ENCODE peak calls at places on chromosome 5, in four cellular contexts. V, Q, A and I are unnamed samples.

GRCh38 chr5:133289686-133290367 is 238.0 kb downstream of the HSPA4 start:
- DNase-seq in V (no peak), A (no peak), Q (no peak), I (no peak)

GRCh38 chr5:96350678-96351077 is 82.4 kb downstream of the PCSK1 start:
- DNase-seq in V (no peak), A (no peak), Q (no peak), I (no peak)

GRCh38 chr5:108311682-108312081 is 70.2 kb downstream of the FBXL17 start:
- DNase-seq in V (no peak), A (no peak), Q (no peak), I (no peak)

GRCh38 chr5:111776903-111777302 is 19.9 kb upstream of the NREP start:
- DNase-seq in Q (no peak), A (no peak), V (no peak), I (no peak)

GRCh38 chr5:132283423-132284043 is 10.7 kb upstream of the SLC22A4 start:
- DNase-seq in A (peak), Q (peak), V (no peak), I (no peak)

GRCh38 chr5:83400712-83401111 is 70.8 kb upstream of the VCAN start:
- DNase-seq in A (no peak), V (no peak), Q (no peak), I (no peak)

GRCh38 chr5:14109041-14109747 is 33.9 kb upstream of the TRIO start:
- DNase-seq in A (no peak), V (no peak), Q (no peak), I (no peak)

GRCh38 chr5:173016621-173017046 is 33.1 kb downstream of the ATP6V0E1 start:
- DNase-seq in Q (no peak), V (no peak), A (peak), I (no peak)

GRCh38 chr5:85868070-85868469 is 749.7 kb upstream of the COX7C start:
- DNase-seq in V (no peak), Q (peak), A (peak), I (no peak)

GRCh38 chr5:177085985-177086917 is at the start of gene FGFR4:
- DNase-seq in V (peak), A (peak), Q (peak), I (peak)

GRCh38 chr5:6572825-6573380 is 59.9 kb downstream of the NSUN2 start:
- DNase-seq in A (no peak), Q (no peak), V (no peak), I (no peak)

GRCh38 chr5:64869419-64869818 is 100.7 kb downstream of the CWC27 start:
- DNase-seq in V (peak), Q (no peak), A (no peak), I (no peak)

GRCh38 chr5:141778211-141778610 is 96.2 kb upstream of the ARAP3 start:
- DNase-seq in V (no peak), A (no peak), Q (no peak), I (no peak)

GRCh38 chr5:60652206-60652605 is 47.8 kb downstream of the DEPDC1B start:
- DNase-seq in V (peak), Q (no peak), A (no peak), I (peak)

GRCh38 chr5:113503146-113503545 is 10.3 kb upstream of the YTHDC2 start:
- DNase-seq in V (no peak), Q (no peak), A (no peak), I (no peak)

GRCh38 chr5:29005386-29005785 is 1967.0 kb upstream of the CDH9 start:
- DNase-seq in V (peak), Q (peak), A (peak), I (no peak)

GRCh38 chr5:181058786-181059296 is 18.8 kb downstream of the BTNL9 start:
- DNase-seq in V (no peak), Q (no peak), A (no peak), I (no peak)

GRCh38 chr5:31671339-31671741 is 32.4 kb downstream of the PDZD2 start:
- DNase-seq in A (no peak), Q (no peak), V (no peak), I (no peak)

GRCh38 chr5:142215915-142216681 is 107.5 kb downstream of the NDFIP1 start:
- DNase-seq in V (no peak), Q (no peak), A (peak), I (no peak)

GRCh38 chr5:139058121-139058520 is 140.0 kb downstream of the SIL1 start:
- DNase-seq in A (no peak), V (no peak), Q (no peak), I (no peak)

GRCh38 chr5:30997681-30998080 is 195.8 kb upstream of the CDH6 start:
- DNase-seq in V (no peak), Q (no peak), A (no peak), I (no peak)

GRCh38 chr5:35083150-35083549 is 35.4 kb upstream of the AGXT2 start:
- DNase-seq in V (no peak), A (no peak), Q (no peak), I (no peak)

GRCh38 chr5:74017786-74018211 is 391.8 kb downstream of the ARHGEF28 start:
- DNase-seq in V (no peak), Q (no peak), A (no peak), I (no peak)

GRCh38 chr5:90547072-90547536 is 11.5 kb upstream of the ADGRV1 start:
- DNase-seq in A (peak), V (no peak), Q (no peak), I (no peak)

DNA sequence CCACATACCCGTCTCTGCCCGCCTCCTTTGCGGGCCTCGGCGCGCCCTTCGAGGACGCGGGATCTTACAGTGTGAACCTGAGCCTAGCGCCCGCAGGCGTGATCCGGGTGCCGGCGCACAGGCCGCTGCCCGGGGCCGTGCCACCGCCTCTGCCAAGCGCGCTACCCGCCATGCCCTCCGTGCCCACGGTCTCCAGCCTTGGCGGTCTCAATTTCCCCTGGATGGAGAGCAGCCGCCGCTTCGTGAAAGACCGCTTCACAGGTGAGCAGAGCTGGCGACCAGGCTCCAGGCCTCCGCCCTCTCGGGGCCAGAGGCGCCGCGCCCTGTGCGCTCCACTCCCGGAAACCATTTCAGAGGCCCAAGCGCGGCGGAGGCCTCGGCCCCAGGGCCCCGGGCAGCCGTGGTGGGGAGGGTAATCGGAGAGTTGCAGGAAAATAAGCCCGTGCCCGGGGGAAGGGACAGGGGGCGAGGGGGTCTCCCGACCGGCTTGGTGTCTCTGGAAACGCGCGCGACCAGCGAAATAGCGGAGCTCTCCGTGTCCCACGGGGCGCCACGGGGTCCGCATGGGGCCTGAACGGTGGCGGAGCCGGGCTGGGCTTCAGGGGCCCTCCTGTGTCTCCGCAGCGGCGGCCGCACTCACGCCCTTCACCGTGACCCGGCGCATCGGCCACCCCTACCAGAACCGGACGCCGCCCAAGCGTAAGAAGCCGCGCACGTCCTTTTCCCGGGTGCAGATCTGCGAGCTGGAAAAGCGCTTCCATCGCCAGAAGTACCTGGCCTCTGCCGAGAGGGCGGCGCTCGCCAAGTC is 682 bp downstream of the TLX3 start:
- DNase-seq in A (no peak), Q (peak), V (no peak), I (peak)
- TF ChIP-seq GABPA in A (no peak), Q (no peak), V (no peak), I (no peak)

GRCh38 chr5:160312960-160313734 is 783 bp upstream of the CCNJL start:
- DNase-seq in Q (peak), A (no peak), V (no peak), I (no peak)
- H3K4me3 ChIP-seq in Q (peak), A (peak), V (no peak), I (peak)

GRCh38 chr5:126499742-126500396 is 76.7 kb downstream of the GRAMD2B start:
- DNase-seq in V (peak), A (peak), Q (peak), I (no peak)
- H3K27ac ChIP-seq in V (no peak), A (no peak), Q (no peak), I (no peak)

GRCh38 chr5:168219515-168220410 is 71.7 kb upstream of the WWC1 start:
- DNase-seq in V (peak), Q (peak), A (peak), I (peak)
- TF ChIP-seq GABPA in V (peak), Q (no peak), A (peak), I (no peak)

DNA sequence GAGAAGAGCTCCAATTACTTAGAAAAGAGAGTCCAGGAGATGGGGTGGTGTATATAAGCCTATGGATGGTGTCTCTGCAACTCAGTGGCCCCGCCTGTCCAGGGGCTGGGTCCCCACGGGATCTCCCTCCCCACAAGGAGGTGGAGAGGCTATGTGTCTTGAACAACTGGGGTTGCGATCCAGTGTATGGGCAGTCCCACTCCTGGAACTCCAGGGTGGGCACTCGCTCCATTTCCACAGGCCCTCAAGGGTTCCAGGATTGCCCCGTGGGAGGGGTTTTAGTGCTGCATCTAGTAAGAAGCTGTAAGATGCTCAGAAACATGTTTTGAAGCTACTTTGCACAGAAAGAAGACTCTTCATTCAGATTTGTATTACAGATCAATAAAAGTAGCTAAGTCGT is 558 bp upstream of the SMAD5 start:
- DNase-seq in A (peak), V (peak), Q (peak), I (no peak)
- H3K4me3 ChIP-seq in A (peak), V (peak), Q (peak), I (peak)

GRCh38 chr5:167688731-167689130 is 602.7 kb upstream of the WWC1 start:
- DNase-seq in Q (no peak), V (no peak), A (no peak), I (no peak)
- H3K27ac ChIP-seq in Q (no peak), V (no peak), A (no peak), I (no peak)

DNA sequence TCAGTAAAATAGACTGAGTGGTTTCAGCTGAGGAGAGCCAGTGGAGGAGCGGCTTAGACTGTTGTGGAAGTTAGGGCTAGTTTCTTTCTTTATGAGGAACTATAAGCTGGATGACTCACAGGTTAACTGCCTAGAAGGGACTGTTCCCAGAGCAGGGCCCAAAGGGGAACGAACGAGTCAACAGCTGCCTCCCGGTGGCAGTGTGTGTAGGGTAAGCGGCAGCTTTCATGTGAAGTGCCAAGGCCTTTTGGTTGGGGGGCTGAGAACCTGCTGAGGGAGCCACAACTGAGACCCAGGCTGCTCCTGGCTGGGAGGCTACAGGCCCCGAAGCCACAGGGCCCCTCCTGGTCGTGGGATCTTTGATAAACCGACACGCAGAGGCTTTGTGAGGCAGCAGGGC is 7.0 kb downstream of the SQSTM1 start:
- DNase-seq in V (no peak), Q (peak), A (no peak), I (peak)
- TF ChIP-seq GABPA in V (no peak), Q (no peak), A (no peak), I (no peak)